ENCODE peak calls at places on chromosomes 4 and X, in six cellular contexts. O is transverse colon, A is stomach, D is lower lobe of right lung, Z is neural progenitor cell, P is pancreas. S is an unnamed sample.

GRCh38 chrX:73214366-73215094 is at the start of gene NAP1L2:
- DNase-seq in O (peak; percentile 26), A (no peak), D (peak; percentile 36), Z (peak; percentile 61), P (peak; percentile 37), S (peak; percentile 14)

GRCh38 chr4:24372915-24373314 is 211.4 kb downstream of the DHX15 start:
- DNase-seq in O (no peak), A (no peak), D (no peak), Z (no peak), P (no peak), S (no peak)

GRCh38 chr4:681736-682451 is 7.1 kb downstream of the SLC49A3 start:
- DNase-seq in O (peak; percentile 90), A (peak; percentile 86), D (peak; percentile 80), Z (peak; percentile 63), P (peak; percentile 71), S (no peak)

GRCh38 chrX:21490341-21490740 is 116.1 kb downstream of the CNKSR2 start:
- DNase-seq in O (no peak), A (no peak), D (no peak), Z (no peak), P (no peak), S (no peak)

GRCh38 chrX:136259543-136259942 is 8.3 kb upstream of the MAP7D3 start:
- DNase-seq in O (no peak), A (no peak), D (no peak), Z (no peak), P (no peak), S (no peak)

GRCh38 chrX:57964975-57965374 is 54.7 kb upstream of the ZXDA start:
- DNase-seq in O (no peak), A (no peak), D (no peak), Z (no peak), P (no peak), S (no peak)

GRCh38 chr4:126591583-126591982 is 1041.2 kb upstream of the INTU start:
- DNase-seq in O (no peak), A (no peak), D (no peak), Z (no peak), P (no peak), S (no peak)

GRCh38 chrX:65587616-65588526 is 53.3 kb upstream of the LAS1L start:
- DNase-seq in O (peak; percentile 86), A (peak; percentile 78), D (peak; percentile 75), Z (no peak), P (peak; percentile 29), S (peak; percentile 80)

GRCh38 chrX:39883664-39884063 is 214.1 kb downstream of the BCOR start:
- DNase-seq in O (no peak), A (no peak), D (no peak), Z (no peak), P (no peak), S (no peak)

GRCh38 chr4:170027181-170027829 is 1.1 kb upstream of the MFAP3L start:
- DNase-seq in O (peak; percentile 96), A (peak; percentile 93), D (peak; percentile 93), Z (peak; percentile 95), P (peak; percentile 94), S (peak; percentile 96)

GRCh38 chrX:49308604-49309269 is 5.3 kb downstream of the GAGE10 start:
- DNase-seq in O (no peak), A (no peak), D (peak; percentile 57), Z (no peak), P (no peak), S (peak; percentile 17)

GRCh38 chrX:49761481-49761880 is 65.7 kb upstream of the PAGE1 start:
- DNase-seq in O (no peak), A (no peak), D (no peak), Z (peak; percentile 24), P (peak; percentile 11), S (no peak)

GRCh38 chrX:73215263-73215662 is 612 bp upstream of the NAP1L2 start:
- DNase-seq in O (no peak), A (no peak), D (no peak), Z (no peak), P (no peak), S (no peak)

GRCh38 chr4:10013722-10014121 is 7.6 kb downstream of the SLC2A9 start:
- DNase-seq in O (peak; percentile 80), A (peak; percentile 82), D (peak; percentile 62), Z (peak; percentile 75), P (peak; percentile 63), S (peak; percentile 47)

GRCh38 chrX:22674947-22675346 is 324.8 kb upstream of the DDX53 start:
- DNase-seq in O (no peak), A (no peak), D (no peak), Z (peak; percentile 3), P (no peak), S (no peak)

GRCh38 chrX:131332331-131332730 is 43.2 kb upstream of the IGSF1 start:
- DNase-seq in O (no peak), A (no peak), D (no peak), Z (no peak), P (no peak), S (no peak)

GRCh38 chrX:116009871-116010710 is 160.5 kb upstream of the AGTR2 start:
- DNase-seq in O (peak; percentile 14), A (no peak), D (peak; percentile 58), Z (no peak), P (peak; percentile 12), S (peak; percentile 13)

GRCh38 chr4:152169666-152170065 is 366.2 kb downstream of the FBXW7 start:
- DNase-seq in O (no peak), A (no peak), D (no peak), Z (no peak), P (no peak), S (no peak)

GRCh38 chrX:107272431-107272921 is 66.1 kb downstream of the DNAAF6 start:
- DNase-seq in O (no peak), A (no peak), D (no peak), Z (peak; percentile 57), P (peak; percentile 11), S (no peak)

GRCh38 chr4:152938237-152938969 is 2.3 kb downstream of the FHDC1 start:
- DNase-seq in O (peak; percentile 24), A (peak; percentile 33), D (no peak), Z (no peak), P (no peak), S (no peak)

GRCh38 chrX:3169421-3169820 is 128.2 kb downstream of the ARSF start:
- DNase-seq in O (no peak), A (no peak), D (no peak), Z (no peak), P (no peak), S (no peak)

GRCh38 chr4:154908168-154908567 is 127.1 kb downstream of the RBM46 start:
- DNase-seq in O (no peak), A (no peak), D (no peak), Z (no peak), P (no peak), S (no peak)

GRCh38 chrX:20224814-20225487 is 41.8 kb downstream of the RPS6KA3 start:
- DNase-seq in O (no peak), A (no peak), D (no peak), Z (no peak), P (no peak), S (no peak)

GRCh38 chrX:96183843-96184242 is 500.8 kb upstream of the DIAPH2 start:
- DNase-seq in O (no peak), A (no peak), D (no peak), Z (no peak), P (no peak), S (no peak)

GRCh38 chr4:121077496-121077895 is 5.2 kb upstream of the NDNF start:
- DNase-seq in O (no peak), A (no peak), D (no peak), Z (no peak), P (no peak), S (no peak)

GRCh38 chrX:109440475-109440874 is 41.4 kb downstream of the GUCY2F start:
- DNase-seq in O (no peak), A (no peak), D (no peak), Z (no peak), P (no peak), S (no peak)

GRCh38 chr4:108029321-108029720 is 39.6 kb downstream of the HADH start:
- DNase-seq in O (no peak), A (no peak), D (no peak), Z (no peak), P (no peak), S (no peak)
- H3K27ac ChIP-seq in O (no peak overlapping the region), A (no peak overlapping the region), D (no peak overlapping the region), Z (no peak overlapping the region), P (no peak overlapping the region), S (no peak overlapping the region)

GRCh38 chr4:123987408-123987807 is 590.8 kb downstream of the SPRY1 start:
- DNase-seq in O (no peak), A (no peak), D (no peak), Z (no peak), P (no peak), S (no peak)

GRCh38 chr4:123980736-123981285 is 584.2 kb downstream of the SPRY1 start:
- DNase-seq in O (no peak), A (no peak), D (no peak), Z (no peak), P (no peak), S (no peak)

GRCh38 chr4:123984881-123985280 is 588.3 kb downstream of the SPRY1 start:
- DNase-seq in O (peak; percentile 10), A (no peak), D (no peak), Z (no peak), P (no peak), S (peak; percentile 34)

GRCh38 chr4:123990310-123990709 is 593.7 kb downstream of the SPRY1 start:
- DNase-seq in O (no peak), A (no peak), D (no peak), Z (no peak), P (no peak), S (no peak)

DNA sequence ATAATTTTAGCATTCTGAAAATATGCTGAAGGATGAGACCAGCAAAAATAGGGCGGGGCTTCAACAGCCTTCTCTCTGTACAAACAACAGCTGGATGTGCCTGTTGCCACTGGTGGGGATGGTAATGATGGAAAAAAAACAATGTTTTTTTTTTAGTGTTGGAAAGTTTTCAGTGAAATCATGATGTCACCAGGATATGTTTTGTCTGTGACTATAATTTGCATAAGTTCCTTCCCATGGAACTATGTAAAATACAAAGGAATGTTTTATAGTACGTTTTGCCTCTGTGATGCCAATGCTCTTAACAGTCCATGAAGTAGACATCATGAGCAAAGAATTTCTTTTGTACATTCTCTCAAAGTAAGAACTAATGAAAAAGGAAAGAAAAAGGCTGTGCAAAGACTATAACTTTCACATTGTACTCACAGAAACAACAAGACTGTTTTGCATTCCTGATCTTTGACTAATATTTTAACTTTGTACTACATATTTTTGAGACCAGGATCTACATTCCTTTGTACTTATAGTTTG is 589.7 kb downstream of the SPRY1 start:
- DNase-seq in O (peak; percentile 13), A (no peak), D (no peak), Z (no peak), P (no peak), S (peak; percentile 53)
- H3K27ac ChIP-seq in O (peak overlapping the region; percentile 11), A (no peak overlapping the region), D (peak overlapping the region; percentile 64), Z (no peak overlapping the region), P (no peak overlapping the region), S (peak overlapping the region; percentile 80)

DNA sequence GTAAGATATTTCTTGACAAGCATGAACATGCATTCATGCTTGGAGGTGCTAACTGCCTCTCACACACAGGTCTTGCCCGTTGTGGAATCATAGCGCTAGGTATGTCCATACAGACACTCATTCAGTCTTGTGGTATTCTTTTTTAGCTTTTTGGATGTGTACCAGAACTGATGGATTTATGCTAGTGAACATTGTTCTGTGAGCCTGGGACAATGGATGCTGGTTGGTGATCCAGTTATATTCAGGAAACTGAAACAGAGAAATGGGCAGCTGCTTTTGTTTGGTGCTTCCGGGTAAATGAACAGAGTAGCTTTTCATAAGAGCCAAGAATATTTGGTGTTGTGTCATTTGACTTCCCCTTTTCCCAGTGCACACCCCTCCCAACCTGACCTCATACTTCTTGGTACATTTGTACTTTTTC is 78.9 kb upstream of the SLC4A4 start:
- DNase-seq in O (no peak), A (no peak), D (no peak), Z (no peak), P (no peak), S (no peak)
- H3K27ac ChIP-seq in O (no peak overlapping the region), A (no peak overlapping the region), D (no peak overlapping the region), Z (no peak overlapping the region), P (peak overlapping the region; percentile 39), S (peak overlapping the region; percentile 88)

GRCh38 chr4:102675142-102675541 is 85.6 kb downstream of the MANBA start:
- DNase-seq in O (no peak), A (no peak), D (no peak), Z (no peak), P (no peak), S (no peak)
- H3K27ac ChIP-seq in O (no peak overlapping the region), A (no peak overlapping the region), D (no peak overlapping the region), Z (no peak overlapping the region), P (no peak overlapping the region), S (peak overlapping the region; percentile 33)

S was measured in left ventricle myocardium inferior.